ENCODE peak calls at places on chromosomes 4 and X, in four cellular contexts. One of them, this sample, is unnamed.

GRCh38 chr4:112172180-112172579 is 26.9 kb downstream of the FAM241A start:
- DNase-seq in pancreas: no peak
- DNase-seq in HT-29: no peak
- DNase-seq in AG09309: no peak
- DNase-seq in this sample: no peak

GRCh38 chrX:77622672-77623071 is 163.3 kb downstream of the ATRX start:
- DNase-seq in HT-29: no peak
- DNase-seq in pancreas: no peak
- DNase-seq in AG09309: no peak
- DNase-seq in this sample: no peak

GRCh38 chrX:18422325-18422724 is 3.1 kb upstream of the CDKL5 start:
- DNase-seq in HT-29: no peak
- DNase-seq in pancreas: no peak
- DNase-seq in AG09309: peak; percentile 59
- DNase-seq in this sample: no peak

GRCh38 chrX:68365356-68365755 is 67.9 kb downstream of the OPHN1 start:
- DNase-seq in HT-29: no peak
- DNase-seq in pancreas: no peak
- DNase-seq in AG09309: no peak
- DNase-seq in this sample: no peak

GRCh38 chrX:154458116-154458953 is at the start of gene PLXNA3:
- DNase-seq in HT-29: peak; percentile 36
- DNase-seq in pancreas: peak; percentile 27
- DNase-seq in AG09309: no peak
- DNase-seq in this sample: no peak

GRCh38 chrX:136397001-136397400 is 90.7 kb upstream of the BRS3 start:
- DNase-seq in HT-29: peak; percentile 53
- DNase-seq in AG09309: no peak
- DNase-seq in pancreas: no peak
- DNase-seq in this sample: no peak

GRCh38 chr4:180947421-180947820 is 1295.8 kb upstream of the TENM3 start:
- DNase-seq in pancreas: no peak
- DNase-seq in HT-29: no peak
- DNase-seq in AG09309: peak; percentile 34
- DNase-seq in this sample: no peak

GRCh38 chr4:8192748-8193738 is 6.0 kb upstream of the SH3TC1 start:
- DNase-seq in HT-29: peak; percentile 82
- DNase-seq in pancreas: peak; percentile 69
- DNase-seq in AG09309: no peak
- DNase-seq in this sample: no peak

GRCh38 chr4:30860983-30861382 is 140.8 kb downstream of the PCDH7 start:
- DNase-seq in HT-29: peak; percentile 39
- DNase-seq in AG09309: no peak
- DNase-seq in pancreas: no peak
- DNase-seq in this sample: no peak

GRCh38 chrX:123990169-123990568 is 28.7 kb downstream of the STAG2 start:
- DNase-seq in pancreas: no peak
- DNase-seq in AG09309: no peak
- DNase-seq in HT-29: no peak
- DNase-seq in this sample: no peak

GRCh38 chr4:177339794-177340374 is 30.2 kb downstream of the NEIL3 start:
- DNase-seq in HT-29: peak; percentile 39
- DNase-seq in pancreas: no peak
- DNase-seq in AG09309: peak; percentile 10
- DNase-seq in this sample: no peak

GRCh38 chrX:103157511-103158316 is 57.2 kb upstream of the BEX4 start:
- DNase-seq in pancreas: peak; percentile 18
- DNase-seq in AG09309: no peak
- DNase-seq in HT-29: peak; percentile 66
- DNase-seq in this sample: no peak

GRCh38 chrX:19824603-19825002 is 62.8 kb downstream of the SH3KBP1 start:
- DNase-seq in HT-29: no peak
- DNase-seq in pancreas: no peak
- DNase-seq in AG09309: no peak
- DNase-seq in this sample: no peak

GRCh38 chrX:150569155-150569477 is 695 bp downstream of the MTM1 start:
- DNase-seq in HT-29: no peak
- DNase-seq in pancreas: no peak
- DNase-seq in AG09309: no peak
- DNase-seq in this sample: no peak

GRCh38 chr4:85127653-85128052 is 161.2 kb upstream of the WDFY3 start:
- DNase-seq in HT-29: peak; percentile 60
- DNase-seq in pancreas: peak; percentile 25
- DNase-seq in AG09309: no peak
- DNase-seq in this sample: no peak

GRCh38 chrX:14050704-14051103 is 21.0 kb upstream of the GEMIN8 start:
- DNase-seq in AG09309: no peak
- DNase-seq in HT-29: no peak
- DNase-seq in pancreas: no peak
- DNase-seq in this sample: no peak

GRCh38 chr4:26001413-26001812 is 87.4 kb downstream of the SMIM20 start:
- DNase-seq in HT-29: no peak
- DNase-seq in AG09309: no peak
- DNase-seq in pancreas: no peak
- DNase-seq in this sample: no peak

GRCh38 chr4:33467291-33467690 is 2747.1 kb downstream of the PCDH7 start:
- DNase-seq in AG09309: no peak
- DNase-seq in HT-29: no peak
- DNase-seq in pancreas: no peak
- DNase-seq in this sample: no peak

This sample was measured in RWPE2.